ENCODE peak calls at places on chromosome 2, in seven cellular contexts. T is vagina; H is CD8-positive, alpha-beta T cell; D is fibroblast of lung; F is testis; K is spleen; I is IMR-90. C is an unnamed sample. For H3K4me1, the result is how much of the 10 kb centered on the place peaks cover.

GRCh38 chr2:171347591-171348032 is 86.2 kb downstream of the METTL8 start:
- DNase-seq in H (no peak), I (peak), D (peak), K (no peak), T (no peak), F (peak), C (peak)

GRCh38 chr2:163877316-163877715 is 141.5 kb upstream of the FIGN start:
- DNase-seq in T (no peak), I (peak), K (no peak), F (no peak), H (no peak), D (peak), C (peak)

GRCh38 chr2:95695613-95696012 is 103.8 kb downstream of the TRIM43 start:
- DNase-seq in D (no peak), H (no peak), K (no peak), T (no peak), F (peak), I (no peak), C (no peak)

GRCh38 chr2:29006092-29006985 is 25.2 kb downstream of the TOGARAM2 start:
- DNase-seq in H (no peak), T (no peak), I (no peak), F (no peak), K (no peak), D (no peak), C (no peak)

GRCh38 chr2:144477943-144478283 is 42.0 kb downstream of the ZEB2 start:
- DNase-seq in K (no peak), T (no peak), D (no peak), H (no peak), I (peak), F (no peak), C (peak)

GRCh38 chr2:173991857-173992588 is 26.9 kb upstream of the SP3 start:
- DNase-seq in D (peak), I (peak), T (no peak), K (no peak), F (peak), H (no peak), C (no peak)

GRCh38 chr2:200219400-200220113 is 86.9 kb upstream of the SPATS2L start:
- DNase-seq in T (no peak), F (no peak), H (no peak), I (peak), D (peak), K (no peak), C (no peak)

GRCh38 chr2:24875901-24876300 is 44.1 kb downstream of the ADCY3 start:
- DNase-seq in K (no peak), D (no peak), T (no peak), I (no peak), H (no peak), F (no peak), C (no peak)

GRCh38 chr2:123468071-123468470 is 557.0 kb upstream of the CNTNAP5 start:
- DNase-seq in T (no peak), H (no peak), K (no peak), F (no peak), D (no peak), I (no peak), C (no peak)
- H3K4me3 ChIP-seq in T (no peak), H (no peak), K (no peak), F (no peak), D (no peak), I (no peak), C (no peak)

GRCh38 chr2:9112079-9112721 is 94.4 kb upstream of the ASAP2 start:
- DNase-seq in K (no peak), D (peak), T (no peak), H (no peak), F (no peak), I (peak), C (peak)

GRCh38 chr2:9115219-9115618 is 91.4 kb upstream of the ASAP2 start:
- DNase-seq in H (no peak), F (no peak), K (peak), D (no peak), I (no peak), T (no peak), C (no peak)

GRCh38 chr2:9114457-9114856 is 92.2 kb upstream of the ASAP2 start:
- DNase-seq in K (peak), F (no peak), I (no peak), D (no peak), T (no peak), H (no peak), C (no peak)

GRCh38 chr2:9113916-9114315 is 92.7 kb upstream of the ASAP2 start:
- DNase-seq in I (no peak), D (no peak), K (no peak), H (no peak), T (no peak), F (no peak), C (no peak)

GRCh38 chr2:9113262-9113661 is 93.3 kb upstream of the ASAP2 start:
- DNase-seq in H (no peak), D (no peak), T (no peak), I (no peak), K (peak), F (no peak), C (no peak)
- H3K27ac ChIP-seq in H (no peak), D (no peak), T (no peak), I (no peak), K (no peak), F (no peak), C (no peak)

GRCh38 chr2:64400103-64400728 is 53.7 kb upstream of the LGALSL start:
- DNase-seq in D (peak), T (peak), K (no peak), F (no peak), I (no peak), H (no peak), C (no peak)

GRCh38 chr2:64398730-64399129 is 55.2 kb upstream of the LGALSL start:
- DNase-seq in K (no peak), I (no peak), H (no peak), F (no peak), D (no peak), T (no peak), C (no peak)

GRCh38 chr2:64401501-64401880 is 52.5 kb upstream of the LGALSL start:
- DNase-seq in F (no peak), T (peak), D (no peak), K (no peak), H (no peak), I (no peak), C (no peak)

GRCh38 chr2:64400733-64401500 is 53.0 kb upstream of the LGALSL start:
- DNase-seq in H (no peak), D (no peak), K (no peak), F (no peak), I (no peak), T (peak), C (peak)

GRCh38 chr2:64399521-64399920 is 54.4 kb upstream of the LGALSL start:
- DNase-seq in H (no peak), F (no peak), T (peak), K (no peak), I (no peak), D (no peak), C (no peak)
- H3K4me1 ChIP-seq in H (under half), F (under half), T (under half), K (half or more), I (under half), D (under half), C (under half)

GRCh38 chr2:60317831-60318230 is 235.6 kb downstream of the BCL11A start:
- DNase-seq in K (no peak), H (no peak), T (no peak), F (no peak), I (no peak), D (no peak), C (no peak)
- H3K4me3 ChIP-seq in K (no peak), H (no peak), T (no peak), F (no peak), I (no peak), D (no peak), C (no peak)

DNA sequence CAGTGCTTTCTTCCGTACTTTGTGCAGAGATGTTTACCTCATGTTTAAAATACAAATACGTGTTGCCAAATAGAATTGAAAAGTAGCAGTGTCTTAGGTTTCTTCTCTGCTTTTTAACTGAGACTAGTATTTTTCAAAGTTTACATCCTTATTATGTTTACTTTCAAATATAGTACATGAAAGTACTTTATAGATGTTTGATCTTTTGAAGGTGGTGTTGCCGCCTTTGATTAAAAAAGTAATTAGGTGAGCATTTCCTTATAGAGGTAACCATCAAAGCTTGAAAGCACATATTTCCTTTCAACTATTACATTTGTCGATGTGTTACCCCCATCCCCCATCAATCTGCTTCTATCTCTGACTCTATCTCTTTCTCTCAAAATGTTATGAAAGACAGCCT is 87.0 kb downstream of the CERS6 start:
- DNase-seq in D (no peak), H (no peak), T (no peak), K (no peak), I (no peak), F (no peak), C (no peak)
- H3K27ac ChIP-seq in D (no peak), H (no peak), T (no peak), K (no peak), I (no peak), F (no peak), C (no peak)

GRCh38 chr2:111678651-111679050 is 205.3 kb downstream of the ANAPC1 start:
- DNase-seq in I (peak), T (no peak), D (no peak), K (no peak), H (no peak), F (no peak), C (peak)
- H3K4me1 ChIP-seq in I (under half), T (under half), D (under half), K (under half), H (under half), F (under half), C (under half)

GRCh38 chr2:176097820-176098365 is 1.7 kb upstream of the HOXD12 start:
- DNase-seq in H (no peak), T (no peak), D (no peak), I (no peak), K (no peak), F (no peak), C (no peak)
- H3K4me3 ChIP-seq in H (no peak), T (peak), D (no peak), I (no peak), K (peak), F (no peak), C (peak)

GRCh38 chr2:341017-341542 is 53.2 kb upstream of the ALKAL2 start:
- DNase-seq in F (no peak), I (no peak), K (no peak), H (no peak), T (no peak), D (no peak), C (no peak)
- H3K27ac ChIP-seq in F (no peak), I (no peak), K (no peak), H (no peak), T (no peak), D (no peak), C (no peak)